ENCODE peak calls at places on chromosomes 3 and 15, in eight cellular contexts. T, H, N, M, E, D, K and X are unnamed samples.

GRCh38 chr15:49225572-49226281 is 55.7 kb downstream of the GALK2 start:
- DNase-seq in T (no peak), H (peak), N (peak), M (no peak), E (peak), D (peak), K (peak), X (no peak)

GRCh38 chr3:195802261-195802701 is 9.4 kb downstream of the MUC4 start:
- DNase-seq in T (no peak), H (no peak), N (no peak), M (no peak), E (peak), D (no peak), K (no peak), X (no peak)

GRCh38 chr3:151319613-151320012 is 3.0 kb upstream of the GPR87 start:
- DNase-seq in T (no peak), H (no peak), N (no peak), M (no peak), E (no peak), D (no peak), K (no peak), X (no peak)

GRCh38 chr3:46946856-46947544 is 29.5 kb downstream of the CCDC12 start:
- DNase-seq in T (no peak), H (peak), N (no peak), M (no peak), E (peak), D (no peak), K (no peak), X (no peak)

GRCh38 chr3:70597312-70597711 is 284.9 kb upstream of the MDFIC2 start:
- DNase-seq in T (no peak), H (no peak), N (no peak), M (no peak), E (no peak), D (no peak), K (no peak), X (no peak)

GRCh38 chr15:59976480-59976879 is 27.6 kb upstream of the FOXB1 start:
- DNase-seq in T (no peak), H (peak), N (no peak), M (no peak), E (no peak), D (peak), K (peak), X (no peak)

GRCh38 chr3:45497963-45498362 is 96.6 kb upstream of the LIMD1 start:
- DNase-seq in T (no peak), H (no peak), N (no peak), M (no peak), E (no peak), D (peak), K (no peak), X (no peak)

GRCh38 chr15:100733786-100734185 is 131.4 kb downstream of the ASB7 start:
- DNase-seq in T (no peak), H (no peak), N (peak), M (no peak), E (no peak), D (no peak), K (no peak), X (no peak)

GRCh38 chr3:83849331-83849730 is 1109.5 kb upstream of the CADM2 start:
- DNase-seq in T (no peak), H (no peak), N (no peak), M (no peak), E (no peak), D (no peak), K (no peak), X (no peak)

GRCh38 chr15:39154776-39155175 is 426.1 kb upstream of the THBS1 start:
- DNase-seq in T (no peak), H (no peak), N (no peak), M (no peak), E (no peak), D (no peak), K (no peak), X (no peak)

GRCh38 chr3:190024912-190025311 is 95.8 kb downstream of the P3H2 start:
- DNase-seq in T (no peak), H (no peak), N (peak), M (no peak), E (no peak), D (peak), K (no peak), X (peak)

GRCh38 chr3:13348671-13349396 is 71.3 kb downstream of the NUP210 start:
- DNase-seq in T (no peak), H (peak), N (no peak), M (no peak), E (no peak), D (peak), K (peak), X (no peak)

GRCh38 chr3:165196577-165197561 is 685 bp upstream of the SLITRK3 start:
- DNase-seq in T (no peak), H (no peak), N (no peak), M (no peak), E (peak), D (no peak), K (peak), X (no peak)

GRCh38 chr15:36912311-36912712 is 188.0 kb downstream of the MEIS2 start:
- DNase-seq in T (no peak), H (no peak), N (peak), M (no peak), E (no peak), D (no peak), K (no peak), X (no peak)

GRCh38 chr3:53238051-53238850 is 17.6 kb downstream of the TKT start:
- DNase-seq in T (no peak), H (no peak), N (peak), M (no peak), E (peak), D (no peak), K (no peak), X (no peak)

GRCh38 chr3:183224581-183224980 is 28.5 kb upstream of the B3GNT5 start:
- DNase-seq in T (no peak), H (no peak), N (no peak), M (no peak), E (no peak), D (no peak), K (no peak), X (no peak)

GRCh38 chr3:141746962-141747361 is 8.9 kb downstream of the RNF7 start:
- DNase-seq in T (peak), H (no peak), N (no peak), M (no peak), E (no peak), D (no peak), K (no peak), X (no peak)